ENCODE peak calls at places on chromosome 6, in eight cellular contexts. W, Z, L, I, G, N, T and C are unnamed samples.
A peak's percentile ranks its signal among the peaks of the same experiment; 100 is the strongest.

GRCh38 chr6:152721956-152722355 is 24.3 kb downstream of the MYCT1 start:
- DNase-seq in L (no peak), W (no peak), I (no peak), Z (no peak), G (no peak), N (no peak), T (no peak), C (no peak)

GRCh38 chr6:5287205-5287965 is 26.1 kb downstream of the FARS2 start:
- DNase-seq in W (no peak), G (no peak), I (no peak), T (no peak), L (peak; percentile 70), Z (no peak), N (no peak), C (no peak)

GRCh38 chr6:1464796-1465348 is 75.5 kb downstream of the FOXF2 start:
- DNase-seq in I (no peak), W (no peak), N (no peak), T (peak; percentile 66), Z (no peak), G (no peak), L (no peak), C (no peak)

GRCh38 chr6:14903176-14904088 is 342.4 kb upstream of the JARID2 start:
- DNase-seq in N (no peak), T (no peak), I (no peak), W (no peak), Z (no peak), L (no peak), G (no peak), C (no peak)

GRCh38 chr6:35044771-35045275 is 96.3 kb downstream of the TCP11 start:
- DNase-seq in I (no peak), G (no peak), L (peak; percentile 65), N (no peak), Z (no peak), T (peak; percentile 28), W (no peak), C (no peak)

GRCh38 chr6:170250451-170250850 is 40.4 kb downstream of the DLL1 start:
- DNase-seq in Z (no peak), I (no peak), T (no peak), N (no peak), W (no peak), G (no peak), L (no peak), C (no peak)

GRCh38 chr6:77092971-77093370 is 370.3 kb downstream of the HTR1B start:
- DNase-seq in T (no peak), N (no peak), W (no peak), L (peak; percentile 70), Z (no peak), G (no peak), I (no peak), C (no peak)

GRCh38 chr6:105596284-105596755 is 193.4 kb upstream of the PREP start:
- DNase-seq in N (no peak), L (peak; percentile 81), I (no peak), G (no peak), W (no peak), T (no peak), Z (no peak), C (no peak)

GRCh38 chr6:90369651-90370050 is 73.0 kb upstream of the BACH2 start:
- DNase-seq in W (no peak), N (no peak), L (peak; percentile 56), Z (no peak), T (no peak), I (no peak), G (no peak), C (no peak)

GRCh38 chr6:40950986-40951730 is 87.9 kb downstream of the UNC5CL start:
- DNase-seq in Z (no peak), L (no peak), I (no peak), G (no peak), W (no peak), T (no peak), N (no peak), C (no peak)

GRCh38 chr6:225121-225721 is 67.1 kb upstream of the DUSP22 start:
- DNase-seq in N (peak; percentile 38), T (no peak), W (peak; percentile 66), L (no peak), I (no peak), Z (no peak), G (no peak), C (no peak)

GRCh38 chr6:169101981-169102380 is 151.7 kb downstream of the THBS2 start:
- DNase-seq in T (no peak), L (peak; percentile 8), W (no peak), Z (no peak), N (no peak), G (no peak), I (no peak), C (no peak)

GRCh38 chr6:111606620-111607115 is 990 bp upstream of the TRAF3IP2 start:
- DNase-seq in W (no peak), L (peak; percentile 22), N (no peak), G (no peak), I (no peak), T (no peak), Z (no peak), C (no peak)

GRCh38 chr6:44036699-44037101 is 90.6 kb downstream of the MRPL14 start:
- DNase-seq in Z (no peak), L (no peak), G (no peak), T (no peak), N (no peak), W (peak; percentile 37), I (no peak), C (no peak)
- H3K4me1 ChIP-seq in Z (peaks cover 24% of the 10 kb centered on the region), L (peaks cover 6% of the 10 kb centered on the region), G (no peaks in the 10 kb centered on the region), T (no peaks in the 10 kb centered on the region), N (no peaks in the 10 kb centered on the region), W (peaks cover 4% of the 10 kb centered on the region), I (peaks cover 26% of the 10 kb centered on the region), C (no peaks in the 10 kb centered on the region)

GRCh38 chr6:56693246-56693607 is 50.5 kb upstream of the DST start:
- DNase-seq in Z (no peak), I (peak; percentile 83), W (peak; percentile 69), L (peak; percentile 91), N (no peak), G (peak; percentile 69), T (peak; percentile 63), C (no peak)

GRCh38 chr6:56692586-56693245 is 50.0 kb upstream of the DST start:
- DNase-seq in Z (no peak), N (no peak), G (no peak), T (no peak), L (peak; percentile 88), W (no peak), I (no peak), C (no peak)

GRCh38 chr6:56691201-56691595 is 48.5 kb upstream of the DST start:
- DNase-seq in W (no peak), L (no peak), N (no peak), I (no peak), T (no peak), G (no peak), Z (no peak), C (no peak)

GRCh38 chr6:56695702-56696101 is 53.0 kb upstream of the DST start:
- DNase-seq in G (no peak), T (no peak), I (no peak), W (no peak), Z (no peak), N (no peak), L (no peak), C (no peak)

GRCh38 chr6:56693988-56694387 is 51.3 kb upstream of the DST start:
- DNase-seq in T (no peak), Z (no peak), L (no peak), I (no peak), N (no peak), G (no peak), W (no peak), C (no peak)
- H3K4me3 ChIP-seq in T (no peak overlapping the region), Z (no peak overlapping the region), L (no peak overlapping the region), I (no peak overlapping the region), N (no peak overlapping the region), G (no peak overlapping the region), W (no peak overlapping the region), C (no peak overlapping the region)

GRCh38 chr6:139738801-139739490 is 364.5 kb upstream of the CITED2 start:
- DNase-seq in L (peak; percentile 47), N (no peak), Z (no peak), G (no peak), W (no peak), I (no peak), T (no peak), C (no peak)

GRCh38 chr6:139744891-139745290 is 370.4 kb upstream of the CITED2 start:
- DNase-seq in I (no peak), W (no peak), T (no peak), L (no peak), G (no peak), N (no peak), Z (no peak), C (no peak)

GRCh38 chr6:139743629-139744028 is 369.2 kb upstream of the CITED2 start:
- DNase-seq in N (no peak), I (no peak), T (no peak), G (no peak), W (no peak), L (peak; percentile 91), Z (no peak), C (no peak)

GRCh38 chr6:139744038-139744437 is 369.6 kb upstream of the CITED2 start:
- DNase-seq in I (no peak), L (no peak), Z (no peak), G (no peak), N (no peak), T (no peak), W (no peak), C (no peak)

DNA sequence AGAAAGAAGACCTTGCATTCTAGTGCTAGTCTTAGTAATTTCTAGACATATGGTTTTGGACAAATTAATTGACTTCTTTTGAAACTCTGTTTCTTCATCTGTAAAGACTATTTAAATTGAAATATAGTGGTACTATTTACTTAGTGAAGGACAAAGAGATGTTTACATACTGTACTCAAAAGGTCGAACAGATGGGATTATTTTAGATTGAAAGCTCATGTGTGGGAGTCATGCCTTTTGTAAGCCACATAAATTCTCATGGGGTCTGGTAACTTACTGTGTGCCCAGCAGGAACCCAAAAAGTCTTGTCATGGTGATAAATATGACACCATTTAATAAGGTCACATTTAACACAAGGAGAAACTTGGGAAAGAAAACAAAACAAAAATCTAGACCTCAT is 368.2 kb upstream of the CITED2 start:
- DNase-seq in G (no peak), W (no peak), Z (no peak), I (no peak), N (no peak), T (no peak), L (no peak), C (no peak)
- H3K27ac ChIP-seq in G (no peak overlapping the region), W (no peak overlapping the region), Z (no peak overlapping the region), I (no peak overlapping the region), N (no peak overlapping the region), T (no peak overlapping the region), L (no peak overlapping the region), C (no peak overlapping the region)

DNA sequence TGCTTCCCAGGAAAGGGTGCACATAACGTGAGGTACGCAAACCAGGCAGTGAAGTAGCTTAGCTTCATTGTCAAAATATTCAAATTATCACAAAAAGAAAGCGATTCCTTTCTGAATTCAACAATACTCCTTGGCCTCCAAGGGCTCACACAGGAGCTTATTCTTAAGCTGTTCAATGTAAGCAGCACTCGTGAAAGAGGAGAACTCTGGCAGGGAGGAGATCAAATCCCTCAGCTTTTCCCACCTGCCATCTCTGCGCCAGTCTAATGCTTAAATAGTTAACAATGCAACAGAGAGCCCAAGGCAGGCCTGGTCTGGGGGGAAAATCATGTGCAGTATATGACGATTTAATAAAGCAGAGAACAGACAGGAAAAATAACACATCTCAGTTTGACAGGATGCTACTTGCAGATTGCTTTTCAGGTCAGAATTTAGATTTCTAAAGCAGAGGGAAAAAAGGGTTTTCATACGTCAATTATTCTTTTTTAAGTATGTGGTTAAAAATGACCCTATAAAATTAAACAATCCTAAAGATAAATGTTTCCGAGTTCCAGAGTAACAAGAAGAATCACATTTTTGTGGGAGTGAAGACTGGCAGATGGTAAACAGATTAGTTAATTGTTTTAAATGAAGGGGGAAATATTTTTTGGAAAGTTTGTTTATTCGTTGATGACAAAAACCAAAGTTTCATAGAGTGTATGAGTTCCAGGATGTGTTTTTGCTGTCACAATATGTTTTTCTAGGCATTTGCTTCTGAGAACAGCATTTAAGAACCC is 46.0 kb downstream of the PLAGL1 start:
- DNase-seq in I (no peak), N (no peak), G (no peak), W (no peak), L (no peak), Z (peak; percentile 87), T (no peak), C (no peak)
- H3K4me1 ChIP-seq in I (peaks cover 23% of the 10 kb centered on the region), N (no peaks in the 10 kb centered on the region), G (peaks cover 4% of the 10 kb centered on the region), W (peaks cover 16% of the 10 kb centered on the region), L (peaks cover 16% of the 10 kb centered on the region), Z (peaks cover 95% of the 10 kb centered on the region), T (no peaks in the 10 kb centered on the region), C (no peaks in the 10 kb centered on the region)